ENCODE peak calls at places on chromosomes 13 and 19, in ten cellular contexts. One of them, this sample, is unnamed.
A peak's percentile ranks its signal among the peaks of the same experiment; 100 is the strongest.

GRCh38 chr13:75139291-75139690 is 342.7 kb downstream of the TBC1D4 start:
- DNase-seq in RWPE1: no peak
- DNase-seq in H9: no peak
- DNase-seq in Peyer's patch: no peak
- DNase-seq in CD4-positive, alpha-beta T cell: no peak
- DNase-seq in sigmoid colon: no peak
- DNase-seq in heart left ventricle: no peak
- DNase-seq in lung: no peak
- DNase-seq in transverse colon: no peak
- DNase-seq in testis: no peak
- DNase-seq in this sample: no peak

GRCh38 chr19:38304866-38305429 is 897 bp downstream of the C19orf33 start:
- DNase-seq in RWPE1: peak; percentile 93
- DNase-seq in H9: peak; percentile 99
- DNase-seq in Peyer's patch: no peak
- DNase-seq in CD4-positive, alpha-beta T cell: no peak
- DNase-seq in sigmoid colon: no peak
- DNase-seq in heart left ventricle: peak; percentile 73
- DNase-seq in lung: peak; percentile 90
- DNase-seq in transverse colon: peak; percentile 94
- DNase-seq in testis: peak; percentile 46
- DNase-seq in this sample: no peak

GRCh38 chr19:47499863-47500830 is 14.7 kb downstream of the NAPA start:
- DNase-seq in RWPE1: no peak
- DNase-seq in H9: peak; percentile 74
- DNase-seq in Peyer's patch: no peak
- DNase-seq in CD4-positive, alpha-beta T cell: no peak
- DNase-seq in sigmoid colon: no peak
- DNase-seq in heart left ventricle: peak; percentile 51
- DNase-seq in lung: no peak
- DNase-seq in transverse colon: no peak
- DNase-seq in testis: no peak
- DNase-seq in this sample: no peak

GRCh38 chr19:48090281-48090802 is 20.3 kb downstream of the PLA2G4C start:
- DNase-seq in RWPE1: no peak
- DNase-seq in H9: no peak
- DNase-seq in Peyer's patch: no peak
- DNase-seq in CD4-positive, alpha-beta T cell: no peak
- DNase-seq in sigmoid colon: no peak
- DNase-seq in heart left ventricle: no peak
- DNase-seq in lung: no peak
- DNase-seq in transverse colon: no peak
- DNase-seq in testis: no peak
- DNase-seq in this sample: no peak

GRCh38 chr13:111247552-111247951 is 72.9 kb upstream of the TEX29 start:
- DNase-seq in RWPE1: no peak
- DNase-seq in H9: no peak
- DNase-seq in Peyer's patch: no peak
- DNase-seq in CD4-positive, alpha-beta T cell: no peak
- DNase-seq in sigmoid colon: no peak
- DNase-seq in heart left ventricle: no peak
- DNase-seq in lung: no peak
- DNase-seq in transverse colon: peak; percentile 13
- DNase-seq in testis: no peak
- DNase-seq in this sample: no peak

GRCh38 chr19:41707871-41708371 is 505 bp upstream of the CEACAM5 start:
- DNase-seq in RWPE1: no peak
- DNase-seq in H9: no peak
- DNase-seq in Peyer's patch: no peak
- DNase-seq in CD4-positive, alpha-beta T cell: no peak
- DNase-seq in sigmoid colon: no peak
- DNase-seq in heart left ventricle: peak; percentile 22
- DNase-seq in lung: no peak
- DNase-seq in transverse colon: peak; percentile 13
- DNase-seq in testis: no peak
- DNase-seq in this sample: no peak

GRCh38 chr19:18704054-18704453 is 20.6 kb downstream of the CRTC1 start:
- DNase-seq in RWPE1: no peak
- DNase-seq in H9: no peak
- DNase-seq in Peyer's patch: no peak
- DNase-seq in CD4-positive, alpha-beta T cell: no peak
- DNase-seq in sigmoid colon: no peak
- DNase-seq in heart left ventricle: no peak
- DNase-seq in lung: no peak
- DNase-seq in transverse colon: no peak
- DNase-seq in testis: no peak
- DNase-seq in this sample: no peak

GRCh38 chr19:51798958-51799310 is 4.0 kb downstream of the FPR3 start:
- DNase-seq in RWPE1: no peak
- DNase-seq in H9: no peak
- DNase-seq in Peyer's patch: no peak
- DNase-seq in CD4-positive, alpha-beta T cell: no peak
- DNase-seq in sigmoid colon: peak; percentile 70
- DNase-seq in heart left ventricle: peak; percentile 67
- DNase-seq in lung: no peak
- DNase-seq in transverse colon: peak; percentile 11
- DNase-seq in testis: peak; percentile 54
- DNase-seq in this sample: no peak

GRCh38 chr19:39993605-39994004 is 3.3 kb upstream of the ZNF546 start:
- DNase-seq in RWPE1: no peak
- DNase-seq in H9: no peak
- DNase-seq in Peyer's patch: no peak
- DNase-seq in CD4-positive, alpha-beta T cell: no peak
- DNase-seq in sigmoid colon: no peak
- DNase-seq in heart left ventricle: no peak
- DNase-seq in lung: no peak
- DNase-seq in transverse colon: no peak
- DNase-seq in testis: no peak
- DNase-seq in this sample: no peak

GRCh38 chr13:102484329-102484728 is 82.5 kb upstream of the FGF14 start:
- DNase-seq in RWPE1: peak; percentile 13
- DNase-seq in H9: no peak
- DNase-seq in Peyer's patch: no peak
- DNase-seq in CD4-positive, alpha-beta T cell: no peak
- DNase-seq in sigmoid colon: no peak
- DNase-seq in heart left ventricle: no peak
- DNase-seq in lung: no peak
- DNase-seq in transverse colon: no peak
- DNase-seq in testis: no peak
- DNase-seq in this sample: no peak

GRCh38 chr13:114089341-114089740 is 43.1 kb downstream of the RASA3 start:
- DNase-seq in RWPE1: no peak
- DNase-seq in H9: no peak
- DNase-seq in Peyer's patch: no peak
- DNase-seq in CD4-positive, alpha-beta T cell: no peak
- DNase-seq in sigmoid colon: peak; percentile 37
- DNase-seq in heart left ventricle: peak; percentile 43
- DNase-seq in lung: no peak
- DNase-seq in transverse colon: peak; percentile 5
- DNase-seq in testis: no peak
- DNase-seq in this sample: no peak

GRCh38 chr13:99165753-99166587 is 34.7 kb upstream of the UBAC2 start:
- DNase-seq in RWPE1: no peak
- DNase-seq in H9: no peak
- DNase-seq in Peyer's patch: no peak
- DNase-seq in CD4-positive, alpha-beta T cell: no peak
- DNase-seq in sigmoid colon: no peak
- DNase-seq in heart left ventricle: no peak
- DNase-seq in lung: no peak
- DNase-seq in transverse colon: peak; percentile 30
- DNase-seq in testis: no peak
- DNase-seq in this sample: no peak

GRCh38 chr13:99383946-99384345 is 76.7 kb upstream of the GPR183 start:
- DNase-seq in RWPE1: no peak
- DNase-seq in H9: peak; percentile 22
- DNase-seq in Peyer's patch: no peak
- DNase-seq in CD4-positive, alpha-beta T cell: no peak
- DNase-seq in sigmoid colon: no peak
- DNase-seq in heart left ventricle: no peak
- DNase-seq in lung: no peak
- DNase-seq in transverse colon: no peak
- DNase-seq in testis: no peak
- DNase-seq in this sample: no peak

GRCh38 chr13:76455960-76456359 is 430.2 kb downstream of the KCTD12 start:
- DNase-seq in RWPE1: no peak
- DNase-seq in H9: no peak
- DNase-seq in Peyer's patch: no peak
- DNase-seq in CD4-positive, alpha-beta T cell: no peak
- DNase-seq in sigmoid colon: no peak
- DNase-seq in heart left ventricle: no peak
- DNase-seq in lung: no peak
- DNase-seq in transverse colon: no peak
- DNase-seq in testis: no peak
- DNase-seq in this sample: no peak

GRCh38 chr13:76454991-76455390 is 431.2 kb downstream of the KCTD12 start:
- DNase-seq in RWPE1: no peak
- DNase-seq in H9: no peak
- DNase-seq in Peyer's patch: no peak
- DNase-seq in CD4-positive, alpha-beta T cell: no peak
- DNase-seq in sigmoid colon: no peak
- DNase-seq in heart left ventricle: no peak
- DNase-seq in lung: no peak
- DNase-seq in transverse colon: no peak
- DNase-seq in testis: no peak
- DNase-seq in this sample: no peak
- H3K27ac ChIP-seq in RWPE1: no peak overlapping the region
- H3K27ac ChIP-seq in H9: no peak overlapping the region
- H3K27ac ChIP-seq in Peyer's patch: no peak overlapping the region
- H3K27ac ChIP-seq in CD4-positive, alpha-beta T cell: no peak overlapping the region
- H3K27ac ChIP-seq in sigmoid colon: no peak overlapping the region
- H3K27ac ChIP-seq in heart left ventricle: no peak overlapping the region
- H3K27ac ChIP-seq in lung: no peak overlapping the region
- H3K27ac ChIP-seq in transverse colon: no peak overlapping the region
- H3K27ac ChIP-seq in testis: no peak overlapping the region
- H3K27ac ChIP-seq in this sample: no peak overlapping the region

DNA sequence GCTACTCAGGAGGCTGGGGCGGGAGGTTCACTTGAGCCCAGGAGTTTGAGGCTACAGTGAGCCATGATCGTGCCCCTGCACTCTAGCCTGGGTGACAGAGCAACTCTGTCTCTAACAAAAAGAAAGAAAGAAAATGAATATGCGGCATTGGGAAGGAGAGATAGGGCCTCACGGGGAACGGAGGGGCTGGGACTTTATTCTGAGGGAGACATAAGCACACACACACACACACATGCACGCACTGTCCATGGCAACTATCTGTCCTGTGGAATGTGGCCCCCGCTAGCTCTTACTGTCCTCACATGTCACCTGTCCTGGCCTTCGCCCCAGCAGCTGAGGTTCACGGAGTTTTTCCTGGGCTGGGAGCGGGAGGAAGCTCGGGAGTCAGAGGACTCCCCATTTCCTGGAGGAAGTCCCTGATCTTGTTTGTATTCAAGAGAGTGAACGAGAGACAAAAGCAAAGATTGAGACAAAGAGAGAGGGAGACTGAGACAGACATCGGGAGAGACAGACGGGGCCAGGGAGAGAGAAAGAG is 654 bp downstream of the STAP2 start:
- DNase-seq in RWPE1: no peak
- DNase-seq in H9: no peak
- DNase-seq in Peyer's patch: no peak
- DNase-seq in CD4-positive, alpha-beta T cell: no peak
- DNase-seq in sigmoid colon: no peak
- DNase-seq in heart left ventricle: no peak
- DNase-seq in lung: no peak
- DNase-seq in transverse colon: peak; percentile 62
- DNase-seq in testis: no peak
- DNase-seq in this sample: no peak
- H3K27ac ChIP-seq in RWPE1: peak overlapping the region; percentile 82
- H3K27ac ChIP-seq in H9: no peak overlapping the region
- H3K27ac ChIP-seq in Peyer's patch: peak overlapping the region; percentile 91
- H3K27ac ChIP-seq in CD4-positive, alpha-beta T cell: no peak overlapping the region
- H3K27ac ChIP-seq in sigmoid colon: peak overlapping the region; percentile 25
- H3K27ac ChIP-seq in heart left ventricle: peak overlapping the region; percentile 67
- H3K27ac ChIP-seq in lung: no peak overlapping the region
- H3K27ac ChIP-seq in transverse colon: peak overlapping the region; percentile 91
- H3K27ac ChIP-seq in testis: peak overlapping the region; percentile 45
- H3K27ac ChIP-seq in this sample: peak overlapping the region; percentile 67

GRCh38 chr19:10962863-10963262 is 2.0 kb downstream of the SMARCA4 start:
- DNase-seq in RWPE1: no peak
- DNase-seq in H9: no peak
- DNase-seq in Peyer's patch: no peak
- DNase-seq in CD4-positive, alpha-beta T cell: no peak
- DNase-seq in sigmoid colon: no peak
- DNase-seq in heart left ventricle: no peak
- DNase-seq in lung: no peak
- DNase-seq in transverse colon: no peak
- DNase-seq in testis: no peak
- DNase-seq in this sample: no peak
- H3K27ac ChIP-seq in RWPE1: peak overlapping the region; percentile 46
- H3K27ac ChIP-seq in H9: no peak overlapping the region
- H3K27ac ChIP-seq in Peyer's patch: peak overlapping the region; percentile 30
- H3K27ac ChIP-seq in CD4-positive, alpha-beta T cell: peak overlapping the region; percentile 54
- H3K27ac ChIP-seq in sigmoid colon: no peak overlapping the region
- H3K27ac ChIP-seq in heart left ventricle: no peak overlapping the region
- H3K27ac ChIP-seq in lung: no peak overlapping the region
- H3K27ac ChIP-seq in transverse colon: no peak overlapping the region
- H3K27ac ChIP-seq in testis: no peak overlapping the region
- H3K27ac ChIP-seq in this sample: no peak overlapping the region

GRCh38 chr13:73401769-73402168 is 343.0 kb downstream of the KLF5 start:
- DNase-seq in RWPE1: no peak
- DNase-seq in H9: no peak
- DNase-seq in Peyer's patch: no peak
- DNase-seq in CD4-positive, alpha-beta T cell: no peak
- DNase-seq in sigmoid colon: no peak
- DNase-seq in heart left ventricle: no peak
- DNase-seq in lung: no peak
- DNase-seq in transverse colon: no peak
- DNase-seq in testis: no peak
- DNase-seq in this sample: no peak

GRCh38 chr13:73394066-73394465 is 335.3 kb downstream of the KLF5 start:
- DNase-seq in RWPE1: no peak
- DNase-seq in H9: no peak
- DNase-seq in Peyer's patch: no peak
- DNase-seq in CD4-positive, alpha-beta T cell: no peak
- DNase-seq in sigmoid colon: no peak
- DNase-seq in heart left ventricle: no peak
- DNase-seq in lung: no peak
- DNase-seq in transverse colon: no peak
- DNase-seq in testis: no peak
- DNase-seq in this sample: no peak

GRCh38 chr13:73399347-73400216 is 340.8 kb downstream of the KLF5 start:
- DNase-seq in RWPE1: no peak
- DNase-seq in H9: no peak
- DNase-seq in Peyer's patch: no peak
- DNase-seq in CD4-positive, alpha-beta T cell: no peak
- DNase-seq in sigmoid colon: no peak
- DNase-seq in heart left ventricle: no peak
- DNase-seq in lung: no peak
- DNase-seq in transverse colon: peak; percentile 63
- DNase-seq in testis: no peak
- DNase-seq in this sample: no peak

DNA sequence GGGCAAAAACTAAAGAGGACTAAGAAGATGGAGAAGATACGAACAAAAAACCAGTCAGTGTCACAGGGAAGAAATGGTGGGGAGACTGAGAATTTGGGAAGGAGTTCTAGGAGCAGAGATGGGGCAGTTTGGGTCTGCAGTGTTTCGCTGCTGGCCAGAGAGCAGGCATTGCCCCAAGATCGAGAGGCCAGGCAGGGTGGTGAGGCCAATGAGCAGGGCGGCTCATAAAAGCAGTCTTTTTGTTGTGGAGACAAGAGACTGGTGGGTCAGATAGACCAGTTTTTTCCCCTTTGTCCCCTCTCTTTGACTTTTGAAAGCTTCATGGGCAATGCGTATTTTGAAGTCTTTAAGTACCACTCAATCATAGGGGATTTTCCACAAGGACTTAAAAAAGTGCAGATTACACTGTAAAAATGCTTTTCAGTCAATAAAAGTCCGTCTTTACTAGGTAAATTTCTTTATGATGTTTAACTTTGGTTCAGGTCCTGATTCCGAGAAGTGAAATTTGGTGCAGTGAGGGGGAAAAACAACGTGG is 338.7 kb downstream of the KLF5 start:
- DNase-seq in RWPE1: no peak
- DNase-seq in H9: no peak
- DNase-seq in Peyer's patch: no peak
- DNase-seq in CD4-positive, alpha-beta T cell: no peak
- DNase-seq in sigmoid colon: no peak
- DNase-seq in heart left ventricle: no peak
- DNase-seq in lung: no peak
- DNase-seq in transverse colon: peak; percentile 14
- DNase-seq in testis: no peak
- DNase-seq in this sample: no peak
- H3K27ac ChIP-seq in RWPE1: no peak overlapping the region
- H3K27ac ChIP-seq in H9: no peak overlapping the region
- H3K27ac ChIP-seq in Peyer's patch: no peak overlapping the region
- H3K27ac ChIP-seq in CD4-positive, alpha-beta T cell: no peak overlapping the region
- H3K27ac ChIP-seq in sigmoid colon: no peak overlapping the region
- H3K27ac ChIP-seq in heart left ventricle: no peak overlapping the region
- H3K27ac ChIP-seq in lung: no peak overlapping the region
- H3K27ac ChIP-seq in transverse colon: peak overlapping the region; percentile 68
- H3K27ac ChIP-seq in testis: no peak overlapping the region
- H3K27ac ChIP-seq in this sample: no peak overlapping the region

This sample was measured in epithelial cell of prostate.